ENCODE peak calls at places on chromosomes 6 and 20, in eight cellular contexts. One of them, this sample, is unnamed.

GRCh38 chr20:4808872-4809271 is 87.2 kb downstream of the PRND start:
- DNase-seq in H9: no peak
- DNase-seq in activated CD4-positive, alpha-beta T cell treated with anti-CD3 and anti-CD28 coated beads, Interleukin-2, amount 50 U/mL, for 4 hours: no peak
- DNase-seq in substantia nigra: no peak
- DNase-seq in colonic mucosa: no peak
- DNase-seq in fibroblast of pulmonary artery: no peak
- DNase-seq in EH: peak
- DNase-seq in HT1080: no peak
- DNase-seq in this sample: no peak

GRCh38 chr20:9409981-9410380 is 104.4 kb upstream of the LAMP5 start:
- DNase-seq in H9: no peak
- DNase-seq in activated CD4-positive, alpha-beta T cell treated with anti-CD3 and anti-CD28 coated beads, Interleukin-2, amount 50 U/mL, for 4 hours: no peak
- DNase-seq in substantia nigra: no peak
- DNase-seq in colonic mucosa: no peak
- DNase-seq in fibroblast of pulmonary artery: peak
- DNase-seq in EH: peak
- DNase-seq in HT1080: peak
- DNase-seq in this sample: no peak

GRCh38 chr6:16130437-16130891 is 1.6 kb downstream of the MYLIP start:
- DNase-seq in H9: no peak
- DNase-seq in activated CD4-positive, alpha-beta T cell treated with anti-CD3 and anti-CD28 coated beads, Interleukin-2, amount 50 U/mL, for 4 hours: no peak
- DNase-seq in substantia nigra: no peak
- DNase-seq in colonic mucosa: peak
- DNase-seq in fibroblast of pulmonary artery: no peak
- DNase-seq in EH: no peak
- DNase-seq in HT1080: no peak
- DNase-seq in this sample: no peak

GRCh38 chr6:40956871-40957270 is 82.2 kb downstream of the UNC5CL start:
- DNase-seq in H9: no peak
- DNase-seq in activated CD4-positive, alpha-beta T cell treated with anti-CD3 and anti-CD28 coated beads, Interleukin-2, amount 50 U/mL, for 4 hours: no peak
- DNase-seq in substantia nigra: no peak
- DNase-seq in colonic mucosa: no peak
- DNase-seq in fibroblast of pulmonary artery: no peak
- DNase-seq in EH: peak
- DNase-seq in HT1080: peak
- DNase-seq in this sample: no peak

GRCh38 chr6:5981274-5982026 is 25.3 kb downstream of the NRN1 start:
- DNase-seq in H9: no peak
- DNase-seq in activated CD4-positive, alpha-beta T cell treated with anti-CD3 and anti-CD28 coated beads, Interleukin-2, amount 50 U/mL, for 4 hours: no peak
- DNase-seq in substantia nigra: no peak
- DNase-seq in colonic mucosa: no peak
- DNase-seq in fibroblast of pulmonary artery: no peak
- DNase-seq in EH: peak
- DNase-seq in HT1080: peak
- DNase-seq in this sample: no peak

GRCh38 chr6:40999498-41000070 is 39.4 kb downstream of the UNC5CL start:
- DNase-seq in H9: peak
- DNase-seq in activated CD4-positive, alpha-beta T cell treated with anti-CD3 and anti-CD28 coated beads, Interleukin-2, amount 50 U/mL, for 4 hours: no peak
- DNase-seq in substantia nigra: peak
- DNase-seq in colonic mucosa: peak
- DNase-seq in fibroblast of pulmonary artery: peak
- DNase-seq in EH: peak
- DNase-seq in HT1080: peak
- DNase-seq in this sample: no peak

GRCh38 chr20:37411408-37412306 is 65.7 kb downstream of the SRC start:
- DNase-seq in H9: no peak
- DNase-seq in activated CD4-positive, alpha-beta T cell treated with anti-CD3 and anti-CD28 coated beads, Interleukin-2, amount 50 U/mL, for 4 hours: no peak
- DNase-seq in substantia nigra: no peak
- DNase-seq in colonic mucosa: no peak
- DNase-seq in fibroblast of pulmonary artery: no peak
- DNase-seq in EH: peak
- DNase-seq in HT1080: peak
- DNase-seq in this sample: peak

GRCh38 chr6:112956696-112957525 is 609.8 kb downstream of the RFPL4B start:
- DNase-seq in H9: no peak
- DNase-seq in activated CD4-positive, alpha-beta T cell treated with anti-CD3 and anti-CD28 coated beads, Interleukin-2, amount 50 U/mL, for 4 hours: no peak
- DNase-seq in substantia nigra: no peak
- DNase-seq in colonic mucosa: no peak
- DNase-seq in fibroblast of pulmonary artery: peak
- DNase-seq in EH: peak
- DNase-seq in HT1080: peak
- DNase-seq in this sample: no peak

GRCh38 chr6:154962751-154963150 is 32.4 kb upstream of the TIAM2 start:
- DNase-seq in H9: no peak
- DNase-seq in activated CD4-positive, alpha-beta T cell treated with anti-CD3 and anti-CD28 coated beads, Interleukin-2, amount 50 U/mL, for 4 hours: no peak
- DNase-seq in substantia nigra: no peak
- DNase-seq in colonic mucosa: peak
- DNase-seq in fibroblast of pulmonary artery: peak
- DNase-seq in EH: peak
- DNase-seq in HT1080: peak
- DNase-seq in this sample: no peak

GRCh38 chr6:52138284-52138683 is 47.9 kb upstream of the IL17A start:
- DNase-seq in H9: no peak
- DNase-seq in activated CD4-positive, alpha-beta T cell treated with anti-CD3 and anti-CD28 coated beads, Interleukin-2, amount 50 U/mL, for 4 hours: no peak
- DNase-seq in substantia nigra: no peak
- DNase-seq in colonic mucosa: no peak
- DNase-seq in fibroblast of pulmonary artery: no peak
- DNase-seq in EH: no peak
- DNase-seq in HT1080: no peak
- DNase-seq in this sample: no peak

GRCh38 chr6:41451515-41452163 is 94.5 kb upstream of the FOXP4 start:
- DNase-seq in H9: no peak
- DNase-seq in activated CD4-positive, alpha-beta T cell treated with anti-CD3 and anti-CD28 coated beads, Interleukin-2, amount 50 U/mL, for 4 hours: no peak
- DNase-seq in substantia nigra: no peak
- DNase-seq in colonic mucosa: no peak
- DNase-seq in fibroblast of pulmonary artery: no peak
- DNase-seq in EH: peak
- DNase-seq in HT1080: no peak
- DNase-seq in this sample: no peak

GRCh38 chr20:56202493-56203077 is 45.9 kb upstream of the MC3R start:
- DNase-seq in H9: no peak
- DNase-seq in activated CD4-positive, alpha-beta T cell treated with anti-CD3 and anti-CD28 coated beads, Interleukin-2, amount 50 U/mL, for 4 hours: no peak
- DNase-seq in substantia nigra: no peak
- DNase-seq in colonic mucosa: no peak
- DNase-seq in fibroblast of pulmonary artery: peak
- DNase-seq in EH: peak
- DNase-seq in HT1080: no peak
- DNase-seq in this sample: peak

GRCh38 chr6:36033935-36034334 is 6.3 kb downstream of the MAPK14 start:
- DNase-seq in H9: no peak
- DNase-seq in activated CD4-positive, alpha-beta T cell treated with anti-CD3 and anti-CD28 coated beads, Interleukin-2, amount 50 U/mL, for 4 hours: peak
- DNase-seq in substantia nigra: no peak
- DNase-seq in colonic mucosa: no peak
- DNase-seq in fibroblast of pulmonary artery: no peak
- DNase-seq in EH: peak
- DNase-seq in HT1080: peak
- DNase-seq in this sample: no peak

GRCh38 chr6:105893741-105894140 is 192.4 kb upstream of the PRDM1 start:
- DNase-seq in H9: no peak
- DNase-seq in activated CD4-positive, alpha-beta T cell treated with anti-CD3 and anti-CD28 coated beads, Interleukin-2, amount 50 U/mL, for 4 hours: no peak
- DNase-seq in substantia nigra: no peak
- DNase-seq in colonic mucosa: no peak
- DNase-seq in fibroblast of pulmonary artery: no peak
- DNase-seq in EH: no peak
- DNase-seq in HT1080: no peak
- DNase-seq in this sample: no peak

GRCh38 chr6:20096506-20096905 is 115.8 kb downstream of the MBOAT1 start:
- DNase-seq in H9: no peak
- DNase-seq in activated CD4-positive, alpha-beta T cell treated with anti-CD3 and anti-CD28 coated beads, Interleukin-2, amount 50 U/mL, for 4 hours: no peak
- DNase-seq in substantia nigra: peak
- DNase-seq in colonic mucosa: no peak
- DNase-seq in fibroblast of pulmonary artery: no peak
- DNase-seq in EH: no peak
- DNase-seq in HT1080: no peak
- DNase-seq in this sample: no peak

GRCh38 chr20:17782768-17783167 is 83.0 kb downstream of the BANF2 start:
- DNase-seq in H9: no peak
- DNase-seq in activated CD4-positive, alpha-beta T cell treated with anti-CD3 and anti-CD28 coated beads, Interleukin-2, amount 50 U/mL, for 4 hours: no peak
- DNase-seq in substantia nigra: no peak
- DNase-seq in colonic mucosa: no peak
- DNase-seq in fibroblast of pulmonary artery: no peak
- DNase-seq in EH: no peak
- DNase-seq in HT1080: no peak
- DNase-seq in this sample: no peak

GRCh38 chr6:67887747-67888545 is 747.1 kb upstream of the ADGRB3 start:
- DNase-seq in H9: no peak
- DNase-seq in activated CD4-positive, alpha-beta T cell treated with anti-CD3 and anti-CD28 coated beads, Interleukin-2, amount 50 U/mL, for 4 hours: no peak
- DNase-seq in substantia nigra: no peak
- DNase-seq in colonic mucosa: no peak
- DNase-seq in fibroblast of pulmonary artery: no peak
- DNase-seq in EH: no peak
- DNase-seq in HT1080: no peak
- DNase-seq in this sample: no peak

GRCh38 chr6:5866547-5867051 is 140.1 kb downstream of the NRN1 start:
- DNase-seq in H9: no peak
- DNase-seq in activated CD4-positive, alpha-beta T cell treated with anti-CD3 and anti-CD28 coated beads, Interleukin-2, amount 50 U/mL, for 4 hours: peak
- DNase-seq in substantia nigra: no peak
- DNase-seq in colonic mucosa: no peak
- DNase-seq in fibroblast of pulmonary artery: peak
- DNase-seq in EH: peak
- DNase-seq in HT1080: peak
- DNase-seq in this sample: no peak

GRCh38 chr6:10618409-10618808 is 76.0 kb downstream of the C6orf52 start:
- DNase-seq in H9: no peak
- DNase-seq in activated CD4-positive, alpha-beta T cell treated with anti-CD3 and anti-CD28 coated beads, Interleukin-2, amount 50 U/mL, for 4 hours: no peak
- DNase-seq in substantia nigra: no peak
- DNase-seq in colonic mucosa: no peak
- DNase-seq in fibroblast of pulmonary artery: no peak
- DNase-seq in EH: no peak
- DNase-seq in HT1080: no peak
- DNase-seq in this sample: no peak

GRCh38 chr6:170366248-170366960 is 59.8 kb downstream of the FAM120B start:
- DNase-seq in H9: no peak
- DNase-seq in activated CD4-positive, alpha-beta T cell treated with anti-CD3 and anti-CD28 coated beads, Interleukin-2, amount 50 U/mL, for 4 hours: no peak
- DNase-seq in substantia nigra: peak
- DNase-seq in colonic mucosa: no peak
- DNase-seq in fibroblast of pulmonary artery: no peak
- DNase-seq in EH: no peak
- DNase-seq in HT1080: no peak
- DNase-seq in this sample: no peak

GRCh38 chr6:105608711-105609374 is 206.0 kb upstream of the PREP start:
- DNase-seq in H9: no peak
- DNase-seq in activated CD4-positive, alpha-beta T cell treated with anti-CD3 and anti-CD28 coated beads, Interleukin-2, amount 50 U/mL, for 4 hours: no peak
- DNase-seq in substantia nigra: no peak
- DNase-seq in colonic mucosa: peak
- DNase-seq in fibroblast of pulmonary artery: peak
- DNase-seq in EH: peak
- DNase-seq in HT1080: peak
- DNase-seq in this sample: no peak

GRCh38 chr20:34475979-34476736 is 40.1 kb upstream of the DYNLRB1 start:
- DNase-seq in H9: peak
- DNase-seq in activated CD4-positive, alpha-beta T cell treated with anti-CD3 and anti-CD28 coated beads, Interleukin-2, amount 50 U/mL, for 4 hours: no peak
- DNase-seq in substantia nigra: peak
- DNase-seq in colonic mucosa: peak
- DNase-seq in fibroblast of pulmonary artery: peak
- DNase-seq in EH: peak
- DNase-seq in HT1080: no peak
- DNase-seq in this sample: no peak

GRCh38 chr6:7542878-7543394 is 1.5 kb downstream of the DSP start:
- DNase-seq in H9: peak
- DNase-seq in activated CD4-positive, alpha-beta T cell treated with anti-CD3 and anti-CD28 coated beads, Interleukin-2, amount 50 U/mL, for 4 hours: no peak
- DNase-seq in substantia nigra: no peak
- DNase-seq in colonic mucosa: peak
- DNase-seq in fibroblast of pulmonary artery: peak
- DNase-seq in EH: peak
- DNase-seq in HT1080: no peak
- DNase-seq in this sample: peak

GRCh38 chr6:36962874-36963273 is 8.3 kb downstream of the PI16 start:
- DNase-seq in H9: peak
- DNase-seq in activated CD4-positive, alpha-beta T cell treated with anti-CD3 and anti-CD28 coated beads, Interleukin-2, amount 50 U/mL, for 4 hours: peak
- DNase-seq in substantia nigra: peak
- DNase-seq in colonic mucosa: peak
- DNase-seq in fibroblast of pulmonary artery: peak
- DNase-seq in EH: peak
- DNase-seq in HT1080: peak
- DNase-seq in this sample: no peak

GRCh38 chr20:44830523-44830922 is 20.2 kb upstream of the RIMS4 start:
- DNase-seq in H9: no peak
- DNase-seq in activated CD4-positive, alpha-beta T cell treated with anti-CD3 and anti-CD28 coated beads, Interleukin-2, amount 50 U/mL, for 4 hours: no peak
- DNase-seq in substantia nigra: no peak
- DNase-seq in colonic mucosa: no peak
- DNase-seq in fibroblast of pulmonary artery: no peak
- DNase-seq in EH: no peak
- DNase-seq in HT1080: no peak
- DNase-seq in this sample: no peak